ENCODE peak calls at places on chromosomes 16 and 17, in six cellular contexts. E is activated B cell treated with CpG ODN at 0.5 μM for 24 hours, T is dorsolateral prefrontal cortex, N is mucosa of descending colon, L is AG09309, Q is foreskin fibroblast. Y is an unnamed sample.

GRCh38 chr17:4179071-4179470 is 36.1 kb downstream of the CYB5D2 start:
- DNase-seq in E (no peak), T (no peak), N (no peak), L (no peak), Q (peak; percentile 87), Y (no peak)

GRCh38 chr16:10738231-10739077 is 5.2 kb upstream of the NUBP1 start:
- DNase-seq in E (no peak), T (peak; percentile 75), N (no peak), L (peak; percentile 14), Q (peak; percentile 90), Y (peak; percentile 83)

GRCh38 chr16:2954228-2954627 is 9.8 kb upstream of the KREMEN2 start:
- DNase-seq in E (no peak), T (no peak), N (no peak), L (no peak), Q (no peak), Y (no peak)

GRCh38 chr17:43881176-43881575 is 26.2 kb downstream of the MPP2 start:
- DNase-seq in E (no peak), T (no peak), N (no peak), L (no peak), Q (no peak), Y (no peak)

GRCh38 chr16:10240854-10241613 is 58.8 kb upstream of the GRIN2A start:
- DNase-seq in E (no peak), T (no peak), N (no peak), L (no peak), Q (no peak), Y (no peak)

GRCh38 chr17:59616253-59616920 is 3.3 kb upstream of the CLTC start:
- DNase-seq in E (no peak), T (no peak), N (no peak), L (no peak), Q (no peak), Y (no peak)

GRCh38 chr16:57795431-57795878 is 6.8 kb downstream of the KIFC3 start:
- DNase-seq in E (no peak), T (peak; percentile 51), N (peak; percentile 62), L (no peak), Q (peak; percentile 61), Y (peak; percentile 84)

GRCh38 chr16:88921603-88921995 is 55.1 kb upstream of the PABPN1L start:
- DNase-seq in E (no peak), T (no peak), N (no peak), L (no peak), Q (no peak), Y (no peak)

GRCh38 chr17:45016823-45017222 is 34.6 kb downstream of the DCAKD start:
- DNase-seq in E (no peak), T (no peak), N (no peak), L (no peak), Q (peak; percentile 49), Y (peak; percentile 56)
- TF ChIP-seq CTCF in E (no peak), T (no peak), N (peak; percentile 7), L (peak; percentile 28), Q (peak; percentile 15), Y (peak; percentile 48)

GRCh38 chr16:50521246-50521900 is 26.8 kb upstream of the NKD1 start:
- DNase-seq in E (no peak), T (no peak), N (no peak), L (no peak), Q (no peak), Y (no peak)
- TF ChIP-seq CTCF in E (no peak), T (no peak), N (no peak), L (no peak), Q (no peak), Y (no peak)

GRCh38 chr17:80903041-80903611 is 88.5 kb upstream of the CHMP6 start:
- DNase-seq in E (no peak), T (no peak), N (no peak), L (no peak), Q (no peak), Y (no peak)

GRCh38 chr17:80898706-80899105 is 92.9 kb upstream of the CHMP6 start:
- DNase-seq in E (no peak), T (no peak), N (no peak), L (no peak), Q (no peak), Y (peak; percentile 38)

GRCh38 chr17:80901319-80901718 is 90.3 kb upstream of the CHMP6 start:
- DNase-seq in E (no peak), T (no peak), N (no peak), L (no peak), Q (no peak), Y (peak; percentile 93)

GRCh38 chr17:80902197-80903019 is 89.2 kb upstream of the CHMP6 start:
- DNase-seq in E (no peak), T (no peak), N (no peak), L (no peak), Q (no peak), Y (no peak)

GRCh38 chr17:80899402-80900268 is 92.0 kb upstream of the CHMP6 start:
- DNase-seq in E (no peak), T (no peak), N (peak; percentile 48), L (no peak), Q (peak; percentile 47), Y (peak; percentile 59)
- TF ChIP-seq CTCF in E (no peak), T (peak; percentile 51), N (peak; percentile 12), L (peak; percentile 58), Q (peak; percentile 69), Y (peak; percentile 63)

DNA sequence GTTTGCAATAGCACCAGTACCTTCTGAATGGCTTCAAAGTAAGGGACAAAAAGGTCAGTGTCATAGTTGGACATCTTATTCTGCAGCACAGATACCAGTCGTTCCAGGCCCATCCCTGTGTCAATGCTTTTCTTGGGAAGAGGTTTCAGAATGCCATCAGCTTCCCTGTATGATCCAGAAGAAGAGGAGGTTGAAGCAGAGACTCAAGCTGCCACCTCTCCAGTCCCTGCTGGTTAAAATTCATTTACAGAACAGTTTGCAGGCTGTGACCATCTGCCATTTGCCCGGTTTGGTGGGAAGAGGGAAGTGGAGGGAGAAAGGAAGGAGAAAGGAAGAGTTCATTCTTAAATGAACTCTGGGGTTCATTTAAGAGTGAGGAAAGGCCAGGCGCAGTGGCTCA is 18.4 kb upstream of the EXOSC6 start:
- DNase-seq in E (no peak), T (no peak), N (no peak), L (no peak), Q (no peak), Y (no peak)
- TF ChIP-seq CTCF in E (no peak), T (no peak), N (no peak), L (no peak), Q (no peak), Y (no peak)

GRCh38 chr16:67959930-67960329 is 8.5 kb downstream of the SLC12A4 start:
- DNase-seq in E (no peak), T (no peak), N (no peak), L (no peak), Q (no peak), Y (no peak)
- TF ChIP-seq CTCF in E (no peak), T (no peak), N (no peak), L (no peak), Q (no peak), Y (no peak)

GRCh38 chr16:67180166-67180565 is 3.6 kb downstream of the MATCAP1 start:
- DNase-seq in E (no peak), T (no peak), N (no peak), L (no peak), Q (no peak), Y (no peak)

GRCh38 chr16:67182288-67182687 is 1.5 kb downstream of the MATCAP1 start:
- DNase-seq in E (no peak), T (no peak), N (no peak), L (no peak), Q (no peak), Y (no peak)

GRCh38 chr16:67177743-67178699 is 5.7 kb downstream of the MATCAP1 start:
- DNase-seq in E (no peak), T (no peak), N (peak; percentile 85), L (no peak), Q (peak; percentile 80), Y (peak; percentile 97)

GRCh38 chr16:67181346-67181745 is 2.4 kb downstream of the MATCAP1 start:
- DNase-seq in E (no peak), T (no peak), N (no peak), L (peak; percentile 52), Q (peak; percentile 86), Y (peak; percentile 47)

GRCh38 chr16:67179421-67180080 is 4.2 kb downstream of the MATCAP1 start:
- DNase-seq in E (no peak), T (no peak), N (no peak), L (no peak), Q (peak; percentile 37), Y (no peak)
- TF ChIP-seq CTCF in E (no peak), T (peak; percentile 12), N (no peak), L (no peak), Q (no peak), Y (peak; percentile 11)

GRCh38 chr16:87436225-87437172 is 44.4 kb downstream of the MAP1LC3B start:
- DNase-seq in E (no peak), T (no peak), N (no peak), L (no peak), Q (peak; percentile 83), Y (no peak)

GRCh38 chr16:87432330-87432915 is 40.3 kb downstream of the MAP1LC3B start:
- DNase-seq in E (no peak), T (no peak), N (no peak), L (no peak), Q (no peak), Y (no peak)

GRCh38 chr16:87435399-87436224 is 43.5 kb downstream of the MAP1LC3B start:
- DNase-seq in E (no peak), T (no peak), N (no peak), L (no peak), Q (peak; percentile 91), Y (peak; percentile 43)

GRCh38 chr16:87431926-87432325 is 39.8 kb downstream of the MAP1LC3B start:
- DNase-seq in E (no peak), T (peak; percentile 48), N (no peak), L (peak; percentile 45), Q (peak; percentile 89), Y (peak; percentile 84)

GRCh38 chr16:87434146-87434667 is 42.1 kb downstream of the MAP1LC3B start:
- DNase-seq in E (no peak), T (no peak), N (no peak), L (no peak), Q (peak; percentile 74), Y (no peak)
- TF ChIP-seq CTCF in E (no peak), T (no peak), N (no peak), L (no peak), Q (no peak), Y (no peak)

DNA sequence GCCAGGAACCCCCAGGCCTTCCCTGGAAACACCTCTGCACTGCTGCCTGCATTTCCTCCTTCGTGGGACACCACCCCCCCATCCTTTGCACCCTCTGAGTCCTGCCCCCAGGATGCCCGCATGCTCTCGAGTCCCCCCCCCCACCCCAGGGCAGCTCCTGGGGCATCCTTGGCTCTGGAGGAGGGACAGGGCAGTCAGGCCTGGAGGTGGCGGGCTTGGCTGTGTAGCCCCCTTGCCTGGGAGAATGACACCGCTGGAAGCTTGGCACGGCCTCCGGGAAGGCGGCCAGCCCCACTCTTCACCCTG is 98.9 kb upstream of the GSE1 start:
- DNase-seq in E (no peak), T (peak; percentile 61), N (peak; percentile 29), L (no peak), Q (no peak), Y (no peak)
- TF ChIP-seq CTCF in E (no peak), T (no peak), N (no peak), L (peak; percentile 23), Q (no peak), Y (no peak)

Y was measured in epithelial cell of esophagus.